ENCODE peak calls at places on chromosomes 13 and 19, in six cellular contexts. One of them, this sample, is unnamed.

GRCh38 chr19:43777163-43777700 is 3.5 kb downstream of the KCNN4 start:
- DNase-seq in substantia nigra: no peak
- DNase-seq in tibial artery: no peak
- DNase-seq in adrenal gland: no peak
- DNase-seq in SJSA1: peak
- DNase-seq in sigmoid colon: no peak
- DNase-seq in this sample: no peak

GRCh38 chr13:113152894-113153809 is 5.3 kb upstream of the PROZ start:
- DNase-seq in adrenal gland: peak
- DNase-seq in substantia nigra: peak
- DNase-seq in tibial artery: peak
- DNase-seq in SJSA1: no peak
- DNase-seq in sigmoid colon: peak
- DNase-seq in this sample: no peak

GRCh38 chr19:19510432-19510831 is 4.9 kb downstream of the TSSK6 start:
- DNase-seq in substantia nigra: no peak
- DNase-seq in tibial artery: no peak
- DNase-seq in SJSA1: no peak
- DNase-seq in adrenal gland: no peak
- DNase-seq in sigmoid colon: no peak
- DNase-seq in this sample: no peak

GRCh38 chr19:10510301-10510802 is 6.9 kb downstream of the S1PR5 start:
- DNase-seq in SJSA1: peak
- DNase-seq in adrenal gland: peak
- DNase-seq in sigmoid colon: no peak
- DNase-seq in substantia nigra: no peak
- DNase-seq in tibial artery: no peak
- DNase-seq in this sample: no peak

GRCh38 chr13:89726690-89727435 is 1620.6 kb upstream of the MIR17HG start:
- DNase-seq in sigmoid colon: no peak
- DNase-seq in SJSA1: no peak
- DNase-seq in tibial artery: no peak
- DNase-seq in adrenal gland: no peak
- DNase-seq in substantia nigra: no peak
- DNase-seq in this sample: no peak

GRCh38 chr19:28239270-28239669 is 973.7 kb downstream of the UQCRFS1 start:
- DNase-seq in sigmoid colon: no peak
- DNase-seq in tibial artery: no peak
- DNase-seq in adrenal gland: no peak
- DNase-seq in SJSA1: no peak
- DNase-seq in substantia nigra: no peak
- DNase-seq in this sample: no peak

GRCh38 chr13:111610077-111610476 is 289.6 kb downstream of the TEX29 start:
- DNase-seq in sigmoid colon: no peak
- DNase-seq in adrenal gland: no peak
- DNase-seq in tibial artery: no peak
- DNase-seq in SJSA1: peak
- DNase-seq in substantia nigra: no peak
- DNase-seq in this sample: no peak

GRCh38 chr13:52846567-52847321 is 1.7 kb downstream of the PCDH8 start:
- DNase-seq in SJSA1: no peak
- DNase-seq in tibial artery: peak
- DNase-seq in adrenal gland: peak
- DNase-seq in substantia nigra: peak
- DNase-seq in sigmoid colon: no peak
- DNase-seq in this sample: no peak

GRCh38 chr13:38872693-38873092 is 117.9 kb downstream of the STOML3 start:
- DNase-seq in substantia nigra: peak
- DNase-seq in tibial artery: no peak
- DNase-seq in adrenal gland: no peak
- DNase-seq in sigmoid colon: peak
- DNase-seq in SJSA1: no peak
- DNase-seq in this sample: no peak

GRCh38 chr13:53098455-53098854 is 69.8 kb downstream of the OLFM4 start:
- DNase-seq in tibial artery: no peak
- DNase-seq in substantia nigra: no peak
- DNase-seq in SJSA1: no peak
- DNase-seq in sigmoid colon: no peak
- DNase-seq in adrenal gland: no peak
- DNase-seq in this sample: no peak

GRCh38 chr19:15323496-15324235 is 8.7 kb downstream of the BRD4 start:
- DNase-seq in adrenal gland: peak
- DNase-seq in substantia nigra: no peak
- DNase-seq in SJSA1: no peak
- DNase-seq in sigmoid colon: peak
- DNase-seq in tibial artery: peak
- DNase-seq in this sample: no peak

GRCh38 chr19:51439021-51439465 is 19.2 kb downstream of the SIGLEC8 start:
- DNase-seq in tibial artery: no peak
- DNase-seq in sigmoid colon: no peak
- DNase-seq in substantia nigra: no peak
- DNase-seq in SJSA1: no peak
- DNase-seq in adrenal gland: no peak
- DNase-seq in this sample: no peak

GRCh38 chr13:97192166-97192565 is 30.0 kb upstream of the MBNL2 start:
- DNase-seq in tibial artery: no peak
- DNase-seq in substantia nigra: no peak
- DNase-seq in adrenal gland: no peak
- DNase-seq in sigmoid colon: no peak
- DNase-seq in SJSA1: no peak
- DNase-seq in this sample: no peak

GRCh38 chr19:41367848-41368301 is 3.9 kb upstream of the B9D2 start:
- DNase-seq in substantia nigra: no peak
- DNase-seq in sigmoid colon: no peak
- DNase-seq in adrenal gland: peak
- DNase-seq in SJSA1: peak
- DNase-seq in tibial artery: no peak
- DNase-seq in this sample: no peak

GRCh38 chr19:42132851-42133528 is 744 bp upstream of the POU2F2 start:
- DNase-seq in substantia nigra: peak
- DNase-seq in sigmoid colon: peak
- DNase-seq in adrenal gland: peak
- DNase-seq in SJSA1: peak
- DNase-seq in tibial artery: peak
- DNase-seq in this sample: no peak

GRCh38 chr19:52778811-52779210 is 7.8 kb downstream of the ZNF600 start:
- DNase-seq in substantia nigra: no peak
- DNase-seq in tibial artery: no peak
- DNase-seq in sigmoid colon: no peak
- DNase-seq in adrenal gland: no peak
- DNase-seq in SJSA1: no peak
- DNase-seq in this sample: no peak

GRCh38 chr13:20669162-20669561 is 34.3 kb upstream of the IL17D start:
- DNase-seq in SJSA1: no peak
- DNase-seq in tibial artery: no peak
- DNase-seq in adrenal gland: no peak
- DNase-seq in sigmoid colon: no peak
- DNase-seq in substantia nigra: no peak
- DNase-seq in this sample: no peak

GRCh38 chr13:22009500-22009899 is 338.6 kb downstream of the FGF9 start:
- DNase-seq in adrenal gland: no peak
- DNase-seq in substantia nigra: no peak
- DNase-seq in sigmoid colon: no peak
- DNase-seq in SJSA1: no peak
- DNase-seq in tibial artery: no peak
- DNase-seq in this sample: no peak

GRCh38 chr19:40150170-40150569 is 41.1 kb upstream of the MAP3K10 start:
- DNase-seq in substantia nigra: no peak
- DNase-seq in sigmoid colon: no peak
- DNase-seq in tibial artery: no peak
- DNase-seq in SJSA1: peak
- DNase-seq in adrenal gland: peak
- DNase-seq in this sample: no peak

GRCh38 chr13:48653074-48654054 is at the start of gene CYSLTR2:
- DNase-seq in adrenal gland: no peak
- DNase-seq in tibial artery: no peak
- DNase-seq in substantia nigra: no peak
- DNase-seq in sigmoid colon: no peak
- DNase-seq in SJSA1: no peak
- DNase-seq in this sample: no peak

GRCh38 chr13:97976551-97977375 is 23.3 kb downstream of the IPO5 start:
- DNase-seq in SJSA1: no peak
- DNase-seq in sigmoid colon: no peak
- DNase-seq in tibial artery: no peak
- DNase-seq in adrenal gland: peak
- DNase-seq in substantia nigra: no peak
- DNase-seq in this sample: no peak

GRCh38 chr13:25300861-25301346 is 521 bp upstream of the NUP58 start:
- DNase-seq in sigmoid colon: peak
- DNase-seq in tibial artery: no peak
- DNase-seq in substantia nigra: peak
- DNase-seq in adrenal gland: peak
- DNase-seq in SJSA1: no peak
- DNase-seq in this sample: no peak

GRCh38 chr19:33098023-33098652 is 17.2 kb downstream of the GPATCH1 start:
- DNase-seq in sigmoid colon: no peak
- DNase-seq in substantia nigra: no peak
- DNase-seq in adrenal gland: no peak
- DNase-seq in SJSA1: no peak
- DNase-seq in tibial artery: no peak
- DNase-seq in this sample: no peak

GRCh38 chr13:84430015-84430414 is 547.7 kb upstream of the SLITRK1 start:
- DNase-seq in adrenal gland: no peak
- DNase-seq in tibial artery: no peak
- DNase-seq in sigmoid colon: no peak
- DNase-seq in substantia nigra: no peak
- DNase-seq in SJSA1: no peak
- DNase-seq in this sample: no peak

GRCh38 chr19:23075031-23075733 is 41.6 kb upstream of the ZNF730 start:
- DNase-seq in adrenal gland: peak
- DNase-seq in substantia nigra: peak
- DNase-seq in sigmoid colon: peak
- DNase-seq in tibial artery: peak
- DNase-seq in SJSA1: no peak
- DNase-seq in this sample: peak

GRCh38 chr19:23071087-23071511 is 45.7 kb upstream of the ZNF730 start:
- DNase-seq in tibial artery: no peak
- DNase-seq in adrenal gland: peak
- DNase-seq in substantia nigra: peak
- DNase-seq in sigmoid colon: peak
- DNase-seq in SJSA1: no peak
- DNase-seq in this sample: no peak

GRCh38 chr19:23065306-23065705 is 51.5 kb upstream of the ZNF730 start:
- DNase-seq in adrenal gland: no peak
- DNase-seq in SJSA1: no peak
- DNase-seq in tibial artery: no peak
- DNase-seq in substantia nigra: no peak
- DNase-seq in sigmoid colon: no peak
- DNase-seq in this sample: no peak

DNA sequence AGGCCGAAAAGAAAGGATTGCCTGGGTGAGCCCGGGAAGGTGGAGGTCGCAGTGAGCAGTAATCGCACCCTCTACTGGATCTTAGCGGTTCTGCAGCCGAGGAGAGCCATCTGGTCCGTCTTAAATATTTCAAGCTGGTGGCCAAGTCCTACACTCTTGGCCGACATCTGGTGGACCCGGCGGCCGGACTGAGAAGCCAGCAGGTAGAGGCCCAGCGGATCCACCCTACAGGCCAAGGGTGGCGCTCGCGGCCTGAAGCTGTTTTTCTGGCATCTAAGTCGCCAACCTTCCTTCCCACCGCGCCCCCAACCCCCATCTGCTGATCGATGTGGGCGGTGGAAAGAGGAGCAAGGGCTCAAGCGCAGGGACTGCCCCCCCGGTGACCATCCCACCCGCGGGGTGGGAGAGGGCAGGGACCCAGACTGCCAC is 46.5 kb upstream of the ZNF730 start:
- DNase-seq in tibial artery: no peak
- DNase-seq in substantia nigra: no peak
- DNase-seq in adrenal gland: peak
- DNase-seq in SJSA1: no peak
- DNase-seq in sigmoid colon: peak
- DNase-seq in this sample: no peak
- H3K27ac ChIP-seq in tibial artery: no peak
- H3K27ac ChIP-seq in substantia nigra: no peak
- H3K27ac ChIP-seq in adrenal gland: no peak
- H3K27ac ChIP-seq in SJSA1: no peak
- H3K27ac ChIP-seq in sigmoid colon: no peak
- H3K27ac ChIP-seq in this sample: no peak

DNA sequence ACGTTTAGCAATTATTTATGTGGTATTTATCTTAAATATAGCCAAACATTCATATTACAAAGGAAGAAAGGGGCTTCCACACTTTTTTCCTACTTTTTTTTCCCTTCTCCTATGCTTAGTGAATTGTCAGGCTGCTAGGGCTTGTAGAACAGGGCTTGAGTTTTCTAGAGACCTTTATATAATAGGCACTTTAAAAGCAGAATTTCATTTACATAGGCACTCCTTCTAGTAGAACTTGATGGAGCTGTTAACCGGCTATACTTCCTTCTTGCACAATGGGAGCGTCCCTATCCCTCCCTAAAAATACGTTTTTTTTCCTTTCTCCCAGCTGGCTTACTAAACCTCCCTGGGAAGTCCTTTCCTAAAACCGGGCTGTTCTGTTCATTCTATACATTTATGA is 1.1 kb downstream of the TRIM13 start:
- DNase-seq in adrenal gland: no peak
- DNase-seq in tibial artery: no peak
- DNase-seq in sigmoid colon: no peak
- DNase-seq in SJSA1: no peak
- DNase-seq in substantia nigra: no peak
- DNase-seq in this sample: no peak
- H3K27ac ChIP-seq in adrenal gland: no peak
- H3K27ac ChIP-seq in tibial artery: peak
- H3K27ac ChIP-seq in sigmoid colon: peak
- H3K27ac ChIP-seq in SJSA1: no peak
- H3K27ac ChIP-seq in substantia nigra: peak
- H3K27ac ChIP-seq in this sample: peak

GRCh38 chr19:7255631-7256030 is 38.6 kb downstream of the INSR start:
- DNase-seq in tibial artery: no peak
- DNase-seq in adrenal gland: no peak
- DNase-seq in substantia nigra: no peak
- DNase-seq in SJSA1: no peak
- DNase-seq in sigmoid colon: no peak
- DNase-seq in this sample: no peak

GRCh38 chr19:7257148-7258041 is 36.8 kb downstream of the INSR start:
- DNase-seq in adrenal gland: peak
- DNase-seq in SJSA1: no peak
- DNase-seq in tibial artery: no peak
- DNase-seq in substantia nigra: no peak
- DNase-seq in sigmoid colon: peak
- DNase-seq in this sample: no peak

GRCh38 chr19:7258042-7258839 is 36.0 kb downstream of the INSR start:
- DNase-seq in tibial artery: no peak
- DNase-seq in sigmoid colon: no peak
- DNase-seq in substantia nigra: no peak
- DNase-seq in adrenal gland: no peak
- DNase-seq in SJSA1: no peak
- DNase-seq in this sample: no peak

GRCh38 chr19:7260161-7260560 is 34.1 kb downstream of the INSR start:
- DNase-seq in sigmoid colon: no peak
- DNase-seq in tibial artery: no peak
- DNase-seq in adrenal gland: no peak
- DNase-seq in SJSA1: no peak
- DNase-seq in substantia nigra: no peak
- DNase-seq in this sample: no peak

GRCh38 chr19:7258840-7259395 is 35.3 kb downstream of the INSR start:
- DNase-seq in tibial artery: no peak
- DNase-seq in SJSA1: no peak
- DNase-seq in substantia nigra: no peak
- DNase-seq in sigmoid colon: no peak
- DNase-seq in adrenal gland: no peak
- DNase-seq in this sample: no peak
- H3K27ac ChIP-seq in tibial artery: no peak
- H3K27ac ChIP-seq in SJSA1: no peak
- H3K27ac ChIP-seq in substantia nigra: no peak
- H3K27ac ChIP-seq in sigmoid colon: peak
- H3K27ac ChIP-seq in adrenal gland: no peak
- H3K27ac ChIP-seq in this sample: no peak

GRCh38 chr19:44947041-44947581 is 1.3 kb downstream of the APOC2 start:
- DNase-seq in SJSA1: no peak
- DNase-seq in substantia nigra: no peak
- DNase-seq in tibial artery: no peak
- DNase-seq in sigmoid colon: no peak
- DNase-seq in adrenal gland: no peak
- DNase-seq in this sample: no peak
- H3K27ac ChIP-seq in SJSA1: no peak
- H3K27ac ChIP-seq in substantia nigra: no peak
- H3K27ac ChIP-seq in tibial artery: no peak
- H3K27ac ChIP-seq in sigmoid colon: no peak
- H3K27ac ChIP-seq in adrenal gland: no peak
- H3K27ac ChIP-seq in this sample: no peak